ENCODE peak calls at places on chromosomes 16 and 17, in eight cellular contexts. G is OCI-LY7; Z is endothelial cell of umbilical vein; E is fibroblast of lung; M is HL-60; J is CD8-positive, alpha-beta T cell; S is right atrium auricular region; H is lung. Q is an unnamed sample.

GRCh38 chr16:6689643-6690042 is 643.0 kb upstream of the RBFOX1 start:
- DNase-seq in J (no peak), Z (no peak), G (no peak), E (no peak), S (no peak), M (no peak), H (no peak), Q (no peak)

GRCh38 chr17:83056583-83057396 is 22.6 kb upstream of the METRNL start:
- DNase-seq in Z (no peak), S (peak), G (no peak), E (no peak), H (no peak), M (no peak), J (no peak), Q (peak)

GRCh38 chr17:14301761-14302401 is 1.0 kb downstream of the HS3ST3B1 start:
- DNase-seq in S (no peak), G (peak), Z (peak), E (peak), H (peak), M (peak), J (peak), Q (no peak)

GRCh38 chr17:1769826-1770477 is 8.1 kb downstream of the SERPINF1 start:
- DNase-seq in Z (no peak), E (no peak), M (no peak), H (no peak), S (no peak), J (peak), G (no peak), Q (no peak)

GRCh38 chr16:11501583-11502138 is 85.1 kb downstream of the LITAF start:
- DNase-seq in M (no peak), E (no peak), J (no peak), G (no peak), H (no peak), S (no peak), Z (no peak), Q (no peak)

GRCh38 chr16:17318200-17318599 is 152.6 kb downstream of the XYLT1 start:
- DNase-seq in M (peak), G (no peak), Z (no peak), H (no peak), S (no peak), E (peak), J (no peak), Q (no peak)

GRCh38 chr17:68054296-68054900 is 18.9 kb downstream of the KPNA2 start:
- DNase-seq in M (peak), H (peak), J (no peak), G (no peak), Z (peak), E (peak), S (peak), Q (no peak)

GRCh38 chr16:11084484-11085024 is 140.2 kb downstream of the CLEC16A start:
- DNase-seq in M (no peak), G (no peak), J (no peak), H (no peak), E (peak), S (no peak), Z (no peak), Q (no peak)

GRCh38 chr16:4496305-4496704 is 20.1 kb downstream of the HMOX2 start:
- DNase-seq in H (no peak), J (no peak), G (no peak), M (no peak), E (peak), S (no peak), Z (no peak), Q (no peak)

GRCh38 chr16:81780350-81780749 is 1.3 kb downstream of the PLCG2 start:
- DNase-seq in G (peak), E (no peak), M (no peak), J (no peak), H (no peak), Z (no peak), S (no peak), Q (no peak)

GRCh38 chr17:4204676-4205075 is 59.1 kb downstream of the ANKFY1 start:
- DNase-seq in H (peak), J (no peak), M (no peak), Z (peak), G (no peak), E (peak), S (peak), Q (no peak)

GRCh38 chr16:80744856-80745255 is 59.5 kb downstream of the CDYL2 start:
- DNase-seq in G (peak), S (no peak), E (no peak), H (no peak), M (no peak), Z (no peak), J (no peak), Q (no peak)

GRCh38 chr16:1308036-1308976 is 1.1 kb upstream of the UBE2I start:
- DNase-seq in S (no peak), J (no peak), M (no peak), H (no peak), Z (no peak), E (peak), G (no peak), Q (no peak)

GRCh38 chr17:64411999-64412771 is 21.5 kb upstream of the PECAM1 start:
- DNase-seq in M (peak), Z (peak), J (no peak), E (peak), H (peak), S (peak), G (peak), Q (peak)

GRCh38 chr17:56593073-56593740 is at the start of gene NOG:
- DNase-seq in E (peak), J (peak), H (peak), Z (peak), S (no peak), G (no peak), M (peak), Q (peak)

GRCh38 chr17:4369557-4370230 is 3.2 kb upstream of the UBE2G1 start:
- DNase-seq in H (no peak), E (no peak), G (peak), M (no peak), S (no peak), J (no peak), Z (no peak), Q (no peak)

GRCh38 chr17:521168-521525 is 168.5 kb upstream of the RPH3AL start:
- DNase-seq in M (no peak), Z (no peak), G (no peak), S (no peak), J (no peak), E (peak), H (no peak), Q (no peak)

GRCh38 chr17:64385187-64386083 is 5.2 kb downstream of the PECAM1 start:
- DNase-seq in E (peak), M (no peak), G (no peak), H (peak), J (peak), S (peak), Z (peak), Q (no peak)

GRCh38 chr16:4090476-4090875 is 25.8 kb downstream of the ADCY9 start:
- DNase-seq in E (no peak), G (no peak), H (no peak), S (no peak), M (peak), J (no peak), Z (peak), Q (no peak)

GRCh38 chr16:14111713-14112538 is 40.8 kb downstream of the MRTFB start:
- DNase-seq in M (no peak), Z (no peak), G (no peak), E (no peak), J (no peak), S (peak), H (no peak), Q (no peak)

GRCh38 chr16:89574681-89575246 is 794 bp upstream of the CPNE7 start:
- DNase-seq in M (peak), Z (peak), J (peak), H (no peak), G (peak), S (no peak), E (peak), Q (no peak)

GRCh38 chr17:61669522-61669921 is 78.5 kb upstream of the NACA2 start:
- DNase-seq in J (no peak), Z (no peak), S (no peak), G (no peak), M (no peak), H (no peak), E (no peak), Q (no peak)

GRCh38 chr16:50797456-50797855 is 55.6 kb downstream of the CYLD start:
- DNase-seq in G (no peak), H (no peak), J (no peak), Z (no peak), M (no peak), S (no peak), E (peak), Q (no peak)

GRCh38 chr16:30010817-30011504 is at the start of gene DOC2A:
- DNase-seq in H (no peak), Z (no peak), M (peak), S (no peak), J (peak), E (no peak), G (no peak), Q (peak)

GRCh38 chr17:63029520-63029919 is 63.5 kb downstream of the TANC2 start:
- DNase-seq in E (peak), Z (peak), M (no peak), G (no peak), H (no peak), J (no peak), S (no peak), Q (no peak)

GRCh38 chr16:68343137-68343536 is 32.3 kb downstream of the PRMT7 start:
- DNase-seq in E (no peak), J (no peak), Z (no peak), S (no peak), G (no peak), H (no peak), M (no peak), Q (no peak)

GRCh38 chr17:51374220-51374619 is 113.9 kb downstream of the UTP18 start:
- DNase-seq in H (no peak), M (peak), S (no peak), Z (no peak), E (no peak), J (no peak), G (no peak), Q (no peak)

GRCh38 chr17:10295728-10296343 is 77.0 kb downstream of the MYH13 start:
- DNase-seq in H (peak), E (peak), Z (no peak), M (peak), G (peak), J (peak), S (no peak), Q (peak)

GRCh38 chr16:11010576-11011221 is 66.3 kb downstream of the CLEC16A start:
- DNase-seq in Z (no peak), H (no peak), M (no peak), E (no peak), S (peak), G (no peak), J (no peak), Q (no peak)

GRCh38 chr17:68763551-68763950 is 162.4 kb upstream of the FAM20A start:
- DNase-seq in M (no peak), E (peak), S (no peak), H (no peak), J (no peak), G (no peak), Z (no peak), Q (no peak)

GRCh38 chr17:46873941-46874645 is 22.7 kb downstream of the WNT9B start:
- DNase-seq in E (no peak), S (no peak), G (no peak), M (no peak), H (no peak), J (no peak), Z (no peak), Q (no peak)

GRCh38 chr17:79810138-79811027 is 13.5 kb upstream of the CBX8 start:
- DNase-seq in G (peak), E (peak), S (no peak), H (no peak), J (peak), M (peak), Z (peak), Q (peak)

GRCh38 chr16:26569793-26570192 is 496.9 kb upstream of the C16orf82 start:
- DNase-seq in M (peak), J (no peak), H (no peak), S (no peak), Z (no peak), E (no peak), G (peak), Q (peak)

GRCh38 chr17:79160980-79161621 is 86.5 kb downstream of the ENGASE start:
- DNase-seq in G (peak), M (peak), S (no peak), Z (peak), J (no peak), H (no peak), E (no peak), Q (no peak)

GRCh38 chr16:3171181-3171854 is 16.7 kb upstream of the OR1F1 start:
- DNase-seq in G (no peak), M (peak), E (no peak), S (no peak), J (peak), H (no peak), Z (no peak), Q (no peak)

GRCh38 chr17:11251561-11252107 is 10.6 kb downstream of the SHISA6 start:
- DNase-seq in M (no peak), Z (no peak), E (no peak), J (no peak), H (no peak), G (no peak), S (no peak), Q (no peak)

GRCh38 chr16:57774886-57775285 is 27.4 kb downstream of the KIFC3 start:
- DNase-seq in G (no peak), Z (no peak), M (peak), S (no peak), E (no peak), J (no peak), H (no peak), Q (no peak)

GRCh38 chr16:57778658-57779057 is 23.6 kb downstream of the KIFC3 start:
- DNase-seq in H (no peak), G (no peak), M (no peak), E (no peak), J (no peak), S (no peak), Z (no peak), Q (no peak)

GRCh38 chr16:57773680-57774295 is 28.5 kb downstream of the KIFC3 start:
- DNase-seq in E (peak), Z (no peak), H (no peak), J (no peak), S (no peak), M (no peak), G (no peak), Q (no peak)

GRCh38 chr16:57773019-57773418 is 29.3 kb downstream of the KIFC3 start:
- DNase-seq in M (no peak), J (no peak), H (no peak), E (no peak), G (no peak), S (no peak), Z (no peak), Q (no peak)

DNA sequence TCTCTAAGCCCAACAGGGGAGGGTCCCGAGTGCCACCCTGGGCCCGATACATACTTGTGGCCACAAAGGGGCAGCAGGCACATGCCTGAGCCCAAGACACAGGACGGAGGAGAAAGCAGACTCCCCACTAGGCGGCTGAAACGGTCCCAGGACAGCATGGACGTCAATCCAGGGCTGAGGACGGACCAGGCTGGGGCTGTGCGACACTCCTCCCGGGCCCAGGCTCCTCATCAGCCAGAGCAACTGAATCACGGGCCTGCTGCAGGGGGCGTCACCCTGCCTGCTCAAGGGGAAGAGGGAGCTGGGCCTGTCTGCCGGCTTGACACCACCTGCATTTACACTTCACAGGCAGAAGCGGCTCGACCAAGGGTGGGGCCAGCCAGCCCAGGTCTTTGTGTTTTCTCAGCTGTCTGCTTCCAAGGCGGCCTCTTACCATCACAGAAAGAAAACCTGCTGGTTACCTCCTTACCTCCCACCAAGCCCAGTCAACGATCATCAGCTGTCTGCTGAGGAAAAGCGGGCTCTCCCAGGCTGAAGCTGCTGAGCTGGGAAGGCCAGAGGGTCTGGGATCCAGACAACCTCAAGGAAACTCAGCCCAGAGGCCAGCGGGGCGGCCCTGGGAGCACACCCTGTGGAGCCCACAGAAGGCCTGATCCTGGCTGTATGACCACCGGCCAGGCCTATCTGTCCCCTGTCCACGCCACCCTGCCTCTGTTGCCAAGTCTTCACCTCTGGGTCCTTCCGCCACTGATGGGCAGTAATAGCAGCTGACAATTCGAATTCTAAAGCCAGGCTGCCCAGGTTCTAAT is 26.4 kb downstream of the KIFC3 start:
- DNase-seq in Z (no peak), S (no peak), J (no peak), H (no peak), M (no peak), E (no peak), G (no peak), Q (peak)
- TF ChIP-seq CTCF in Z (no peak), S (no peak), J (no peak), H (no peak), M (no peak), E (no peak), G (peak), Q (peak)

GRCh38 chr17:72119963-72120877 is 600 bp upstream of the SOX9 start:
- DNase-seq in G (no peak), M (no peak), E (peak), H (peak), Z (no peak), J (no peak), S (peak), Q (peak)

GRCh38 chr17:72119280-72119962 is 1.4 kb upstream of the SOX9 start:
- DNase-seq in S (no peak), M (no peak), J (no peak), G (no peak), H (no peak), Z (no peak), E (no peak), Q (no peak)

GRCh38 chr17:72121164-72122001 is 563 bp downstream of the SOX9 start:
- DNase-seq in Z (no peak), H (peak), G (no peak), M (no peak), S (peak), E (peak), J (no peak), Q (peak)

GRCh38 chr17:72122002-72122310 is 1.1 kb downstream of the SOX9 start:
- DNase-seq in G (no peak), M (no peak), S (no peak), J (no peak), H (no peak), Z (no peak), E (peak), Q (no peak)

GRCh38 chr17:72120878-72121163 is at the start of gene SOX9:
- DNase-seq in Z (no peak), H (peak), J (no peak), G (no peak), E (peak), M (no peak), S (peak), Q (peak)
- H3K4me3 ChIP-seq in Z (no peak), H (peak), J (no peak), G (no peak), E (peak), M (no peak), S (peak), Q (peak)

GRCh38 chr17:76544916-76545365 is 5.1 kb downstream of the PRCD start:
- DNase-seq in H (no peak), J (no peak), Z (no peak), G (no peak), M (no peak), E (no peak), S (no peak), Q (no peak)
- H3K27ac ChIP-seq in H (peak), J (no peak), Z (no peak), G (no peak), M (no peak), E (no peak), S (peak), Q (peak)

DNA sequence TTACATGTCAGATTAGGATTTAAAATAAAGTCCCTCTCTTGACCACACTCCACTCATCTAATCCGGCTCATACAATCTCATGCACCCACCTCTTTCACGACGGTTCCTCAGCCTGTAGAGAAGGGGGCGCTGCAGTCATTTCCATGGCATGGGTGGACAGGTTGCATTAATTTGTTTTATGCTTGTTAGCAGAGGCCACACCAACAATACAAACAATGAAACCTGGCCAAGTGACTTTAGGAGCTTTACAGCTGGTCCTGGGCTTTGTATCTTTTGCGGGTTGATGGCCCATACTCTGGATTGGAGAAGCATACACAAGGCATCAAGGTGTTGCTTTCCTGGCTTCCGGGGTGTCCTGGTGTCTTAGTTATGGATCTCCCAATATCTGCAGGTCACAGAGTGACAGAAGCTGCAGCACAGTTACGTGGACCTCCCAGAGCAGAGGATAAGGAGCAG is 9.7 kb upstream of the SNF8 start:
- DNase-seq in G (peak), J (no peak), M (peak), H (no peak), E (peak), S (no peak), Z (peak), Q (peak)
- TF ChIP-seq CTCF in G (peak), J (no peak), M (no peak), H (no peak), E (peak), S (no peak), Z (peak), Q (peak)

GRCh38 chr16:24612656-24613055 is 73.3 kb downstream of the RBBP6 start:
- DNase-seq in S (no peak), G (no peak), E (no peak), J (no peak), H (no peak), M (no peak), Z (no peak), Q (no peak)

GRCh38 chr16:24609417-24609739 is 70.0 kb downstream of the RBBP6 start:
- DNase-seq in S (no peak), G (no peak), E (no peak), J (no peak), M (no peak), H (no peak), Z (no peak), Q (no peak)

GRCh38 chr16:24609740-24610420 is 70.5 kb downstream of the RBBP6 start:
- DNase-seq in G (no peak), E (peak), H (peak), J (no peak), S (peak), Z (peak), M (no peak), Q (peak)

GRCh38 chr16:24611310-24611709 is 71.9 kb downstream of the RBBP6 start:
- DNase-seq in G (no peak), E (no peak), J (no peak), S (no peak), M (no peak), H (no peak), Z (no peak), Q (no peak)

GRCh38 chr16:24610421-24610765 is 71.0 kb downstream of the RBBP6 start:
- DNase-seq in H (no peak), E (peak), G (no peak), J (no peak), M (peak), S (no peak), Z (peak), Q (peak)
- H3K4me3 ChIP-seq in H (no peak), E (no peak), G (no peak), J (no peak), M (no peak), S (peak), Z (no peak), Q (peak)

Q was measured in WERI-Rb-1.